ENCODE peak calls at places on chromosomes 6 and 20, in eight cellular contexts. L, S, D, Y, J, W, K and P are unnamed samples.

GRCh38 chr20:35504751-35505150 is 24.7 kb downstream of the C20orf173 start:
- DNase-seq in L (no peak), S (no peak), D (no peak), Y (no peak), J (no peak), W (no peak), K (no peak), P (no peak)

GRCh38 chr20:9397928-9398327 is 116.5 kb upstream of the LAMP5 start:
- DNase-seq in L (no peak), S (no peak), D (no peak), Y (no peak), J (no peak), W (no peak), K (no peak), P (no peak)

GRCh38 chr20:61757678-61758555 is 307.8 kb downstream of the TAF4 start:
- DNase-seq in L (no peak), S (no peak), D (peak), Y (peak), J (peak), W (no peak), K (no peak), P (no peak)

GRCh38 chr6:131823276-131823902 is 15.6 kb downstream of the ENPP1 start:
- DNase-seq in L (no peak), S (no peak), D (peak), Y (no peak), J (no peak), W (no peak), K (no peak), P (no peak)

GRCh38 chr6:106134906-106135634 is 48.9 kb downstream of the PRDM1 start:
- DNase-seq in L (no peak), S (peak), D (peak), Y (no peak), J (peak), W (peak), K (peak), P (no peak)

GRCh38 chr6:116386581-116387299 is 16.0 kb downstream of the DSE start:
- DNase-seq in L (no peak), S (no peak), D (peak), Y (no peak), J (no peak), W (peak), K (peak), P (no peak)

GRCh38 chr6:45808917-45809316 is 206.7 kb downstream of the CLIC5 start:
- DNase-seq in L (no peak), S (no peak), D (no peak), Y (no peak), J (no peak), W (no peak), K (no peak), P (no peak)

GRCh38 chr6:50952092-50952932 is 133.6 kb downstream of the TFAP2B start:
- DNase-seq in L (no peak), S (no peak), D (no peak), Y (no peak), J (no peak), W (no peak), K (peak), P (no peak)

GRCh38 chr6:6590530-6590929 is 2.0 kb downstream of the LY86 start:
- DNase-seq in L (no peak), S (no peak), D (no peak), Y (no peak), J (no peak), W (no peak), K (no peak), P (no peak)

GRCh38 chr20:3238616-3239025 is 369 bp downstream of the SLC4A11 start:
- DNase-seq in L (peak), S (peak), D (peak), Y (no peak), J (no peak), W (peak), K (peak), P (no peak)

GRCh38 chr6:391559-392440 is at the start of gene IRF4:
- DNase-seq in L (no peak), S (no peak), D (no peak), Y (peak), J (peak), W (no peak), K (no peak), P (no peak)

GRCh38 chr6:1625352-1625773 is 15.6 kb downstream of the FOXC1 start:
- DNase-seq in L (no peak), S (no peak), D (no peak), Y (peak), J (no peak), W (no peak), K (no peak), P (no peak)

GRCh38 chr20:37524859-37525708 is 2.6 kb downstream of the BLCAP start:
- DNase-seq in L (no peak), S (peak), D (peak), Y (no peak), J (no peak), W (no peak), K (peak), P (no peak)

GRCh38 chr6:150987855-150988484 is 122.5 kb downstream of the MTHFD1L start:
- DNase-seq in L (no peak), S (no peak), D (no peak), Y (no peak), J (no peak), W (no peak), K (no peak), P (no peak)

GRCh38 chr6:88586371-88587157 is 376.9 kb downstream of the RNGTT start:
- DNase-seq in L (no peak), S (no peak), D (peak), Y (no peak), J (peak), W (no peak), K (peak), P (peak)

GRCh38 chr20:54162378-54162777 is 11.4 kb downstream of the CYP24A1 start:
- DNase-seq in L (no peak), S (no peak), D (no peak), Y (no peak), J (no peak), W (no peak), K (no peak), P (no peak)

GRCh38 chr6:167572841-167573271 is 248.0 kb downstream of the TTLL2 start:
- DNase-seq in L (no peak), S (no peak), D (no peak), Y (no peak), J (peak), W (no peak), K (no peak), P (no peak)

GRCh38 chr6:167574431-167575097 is 249.7 kb downstream of the TTLL2 start:
- DNase-seq in L (no peak), S (no peak), D (no peak), Y (no peak), J (peak), W (no peak), K (no peak), P (no peak)

GRCh38 chr6:167575201-167575696 is 250.4 kb downstream of the TTLL2 start:
- DNase-seq in L (no peak), S (no peak), D (no peak), Y (no peak), J (no peak), W (no peak), K (no peak), P (no peak)

GRCh38 chr6:167572106-167572505 is 247.2 kb downstream of the TTLL2 start:
- DNase-seq in L (no peak), S (no peak), D (no peak), Y (no peak), J (no peak), W (no peak), K (no peak), P (no peak)

GRCh38 chr6:167573461-167574215 is 248.8 kb downstream of the TTLL2 start:
- DNase-seq in L (no peak), S (no peak), D (peak), Y (no peak), J (no peak), W (no peak), K (no peak), P (no peak)
- H3K27ac ChIP-seq in L (no peak), S (no peak), D (no peak), Y (no peak), J (peak), W (no peak), K (no peak), P (no peak)

GRCh38 chr6:12576389-12576788 is 140.2 kb upstream of the PHACTR1 start:
- DNase-seq in L (no peak), S (peak), D (peak), Y (no peak), J (no peak), W (no peak), K (peak), P (no peak)

GRCh38 chr6:12580296-12580695 is 136.3 kb upstream of the PHACTR1 start:
- DNase-seq in L (no peak), S (no peak), D (peak), Y (no peak), J (no peak), W (no peak), K (no peak), P (no peak)

GRCh38 chr6:12577124-12577845 is 139.3 kb upstream of the PHACTR1 start:
- DNase-seq in L (no peak), S (no peak), D (peak), Y (no peak), J (no peak), W (no peak), K (peak), P (no peak)

GRCh38 chr6:12578097-12578496 is 138.5 kb upstream of the PHACTR1 start:
- DNase-seq in L (no peak), S (no peak), D (no peak), Y (no peak), J (no peak), W (no peak), K (peak), P (no peak)

GRCh38 chr6:12578751-12579150 is 137.8 kb upstream of the PHACTR1 start:
- DNase-seq in L (no peak), S (no peak), D (peak), Y (no peak), J (no peak), W (no peak), K (peak), P (no peak)
- H3K27ac ChIP-seq in L (no peak), S (no peak), D (no peak), Y (no peak), J (no peak), W (peak), K (peak), P (no peak)

GRCh38 chr20:20679306-20679705 is 33.1 kb downstream of the RALGAPA2 start:
- DNase-seq in L (no peak), S (peak), D (no peak), Y (no peak), J (no peak), W (no peak), K (no peak), P (no peak)
- H3K27ac ChIP-seq in L (no peak), S (peak), D (no peak), Y (no peak), J (no peak), W (no peak), K (no peak), P (no peak)

GRCh38 chr6:139521338-139521737 is 146.9 kb upstream of the CITED2 start:
- DNase-seq in L (no peak), S (no peak), D (no peak), Y (no peak), J (no peak), W (no peak), K (no peak), P (no peak)

GRCh38 chr6:139522471-139523220 is 148.2 kb upstream of the CITED2 start:
- DNase-seq in L (no peak), S (no peak), D (no peak), Y (no peak), J (no peak), W (no peak), K (peak), P (no peak)

GRCh38 chr6:139520321-139520768 is 145.9 kb upstream of the CITED2 start:
- DNase-seq in L (no peak), S (no peak), D (no peak), Y (no peak), J (no peak), W (no peak), K (peak), P (no peak)

GRCh38 chr6:139523986-139524385 is 149.5 kb upstream of the CITED2 start:
- DNase-seq in L (no peak), S (no peak), D (no peak), Y (no peak), J (no peak), W (no peak), K (no peak), P (no peak)

GRCh38 chr6:139525415-139525814 is 151.0 kb upstream of the CITED2 start:
- DNase-seq in L (no peak), S (no peak), D (no peak), Y (no peak), J (no peak), W (no peak), K (no peak), P (no peak)
- H3K27ac ChIP-seq in L (no peak), S (no peak), D (no peak), Y (no peak), J (no peak), W (no peak), K (no peak), P (no peak)

DNA sequence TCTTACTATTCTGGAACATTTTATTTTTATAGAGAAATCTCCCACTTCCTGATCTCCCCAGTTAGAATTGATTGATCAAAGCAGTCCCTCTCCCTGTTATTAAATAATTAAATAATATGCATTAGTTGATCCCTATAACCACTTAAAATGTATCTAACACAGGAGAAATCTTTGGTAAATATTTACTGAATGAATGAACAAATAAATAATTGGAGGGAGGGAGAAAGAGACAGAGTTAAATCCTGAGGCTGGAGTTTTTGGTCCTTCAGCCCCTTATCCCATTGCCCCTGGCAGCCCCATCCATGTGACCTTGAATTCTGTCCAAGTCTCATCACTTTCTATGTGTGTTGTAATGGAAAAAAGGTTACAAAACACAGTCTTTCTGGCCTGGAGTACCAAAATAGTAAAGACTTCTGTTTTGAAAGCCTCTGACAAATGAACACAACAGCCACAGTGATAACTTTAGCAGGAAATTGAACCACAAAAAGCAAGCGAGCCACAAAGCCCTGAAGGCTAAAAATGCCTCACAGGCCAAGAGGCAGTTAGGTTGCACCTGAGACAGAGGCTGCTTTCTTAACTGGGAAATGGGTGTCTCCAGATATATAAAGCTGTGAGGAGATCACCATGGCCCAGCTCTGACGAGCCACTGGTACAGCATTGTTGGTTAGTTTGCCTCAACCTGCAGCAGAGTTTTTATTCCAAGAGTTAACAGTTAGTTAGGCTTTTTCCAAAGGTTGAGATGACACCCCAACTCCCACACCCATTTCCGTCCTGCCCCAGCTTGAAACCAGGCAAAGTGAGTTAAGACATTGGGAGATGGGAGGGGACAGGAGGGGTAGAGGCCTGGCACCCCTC is 11.3 kb downstream of the NT5E start:
- DNase-seq in L (no peak), S (peak), D (peak), Y (no peak), J (no peak), W (no peak), K (peak), P (no peak)
- H3K27ac ChIP-seq in L (no peak), S (no peak), D (peak), Y (no peak), J (peak), W (no peak), K (peak), P (no peak)

GRCh38 chr6:41935685-41936072 is 5.9 kb downstream of the CCND3 start:
- DNase-seq in L (no peak), S (no peak), D (no peak), Y (no peak), J (no peak), W (no peak), K (no peak), P (no peak)

GRCh38 chr6:41935190-41935569 is 6.4 kb downstream of the CCND3 start:
- DNase-seq in L (no peak), S (no peak), D (no peak), Y (no peak), J (no peak), W (no peak), K (no peak), P (no peak)

GRCh38 chr6:41937472-41937871 is 4.1 kb downstream of the CCND3 start:
- DNase-seq in L (no peak), S (no peak), D (no peak), Y (no peak), J (no peak), W (no peak), K (no peak), P (no peak)

GRCh38 chr6:41934278-41935189 is 7.1 kb downstream of the CCND3 start:
- DNase-seq in L (no peak), S (no peak), D (no peak), Y (no peak), J (no peak), W (no peak), K (no peak), P (no peak)

DNA sequence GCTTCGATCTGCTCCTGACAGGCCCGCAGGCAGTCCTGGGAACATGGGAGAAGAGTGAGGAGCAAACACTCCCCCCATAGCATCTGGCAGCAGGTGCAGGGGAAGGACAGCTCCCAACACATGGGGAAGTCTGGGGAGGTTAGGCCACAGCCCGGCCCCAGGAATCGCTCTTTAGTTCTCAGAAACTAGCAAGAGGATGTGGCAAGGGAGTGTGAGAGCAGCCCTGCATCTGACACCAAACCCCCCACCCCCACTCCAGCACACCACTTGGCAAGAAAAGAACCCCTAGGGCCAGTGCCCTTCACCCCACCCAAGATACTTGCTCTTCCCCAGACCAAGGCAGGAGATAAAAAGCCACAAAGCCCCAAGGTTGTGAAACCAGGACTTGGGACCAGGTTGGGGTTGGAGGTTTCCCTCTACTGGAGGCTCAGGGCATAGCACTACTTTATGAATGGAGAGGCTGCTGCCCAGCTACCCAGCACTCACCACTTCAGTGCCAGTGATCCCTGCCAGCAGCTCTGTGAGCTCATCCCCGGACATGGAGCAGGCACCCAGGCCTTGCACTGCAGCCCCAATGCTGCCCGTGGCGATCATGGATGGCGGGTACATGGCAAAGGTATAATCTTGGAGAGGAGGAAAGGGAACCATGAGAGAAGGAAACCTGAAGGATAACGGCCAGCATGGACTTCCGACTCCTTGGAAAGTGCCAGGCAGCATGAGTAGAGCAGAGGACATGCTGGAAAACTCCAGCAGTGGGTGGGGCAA is 5.4 kb downstream of the CCND3 start:
- DNase-seq in L (peak), S (peak), D (peak), Y (peak), J (peak), W (peak), K (peak), P (peak)
- H3K27ac ChIP-seq in L (no peak), S (no peak), D (peak), Y (no peak), J (peak), W (peak), K (no peak), P (peak)

GRCh38 chr6:67496191-67496590 is 1138.9 kb upstream of the ADGRB3 start:
- DNase-seq in L (no peak), S (no peak), D (no peak), Y (no peak), J (no peak), W (no peak), K (no peak), P (no peak)
- H3K27ac ChIP-seq in L (no peak), S (no peak), D (no peak), Y (no peak), J (no peak), W (no peak), K (no peak), P (no peak)

GRCh38 chr6:11198663-11199603 is 33.5 kb downstream of the NEDD9 start:
- DNase-seq in L (no peak), S (no peak), D (no peak), Y (no peak), J (no peak), W (no peak), K (no peak), P (no peak)
- H3K27ac ChIP-seq in L (no peak), S (no peak), D (peak), Y (peak), J (peak), W (peak), K (no peak), P (no peak)